ENCODE peak calls at places on chromosomes 2 and 18, in four cellular contexts. One of them, this sample, is unnamed.

GRCh38 chr2:28273751-28274150 is 118.9 kb upstream of the FOSL2 start:
- DNase-seq in tibial artery: no peak
- DNase-seq in mucosa of descending colon: no peak
- DNase-seq in A549: no peak
- DNase-seq in this sample: no peak

GRCh38 chr2:238077292-238077691 is 16.5 kb downstream of the SCLY start:
- DNase-seq in tibial artery: no peak
- DNase-seq in A549: no peak
- DNase-seq in mucosa of descending colon: no peak
- DNase-seq in this sample: no peak

GRCh38 chr2:206256711-206257110 is 17.8 kb upstream of the ZDBF2 start:
- DNase-seq in tibial artery: no peak
- DNase-seq in mucosa of descending colon: no peak
- DNase-seq in A549: no peak
- DNase-seq in this sample: no peak

GRCh38 chr18:51980101-51980500 is 359.9 kb upstream of the DCC start:
- DNase-seq in A549: no peak
- DNase-seq in mucosa of descending colon: no peak
- DNase-seq in tibial artery: no peak
- DNase-seq in this sample: no peak

GRCh38 chr2:241967745-241968144 is 98.2 kb downstream of the RTP5 start:
- DNase-seq in A549: no peak
- DNase-seq in mucosa of descending colon: no peak
- DNase-seq in tibial artery: peak; percentile 33
- DNase-seq in this sample: no peak

GRCh38 chr2:28544915-28545589 is 49.2 kb downstream of the PLB1 start:
- DNase-seq in mucosa of descending colon: peak; percentile 68
- DNase-seq in tibial artery: no peak
- DNase-seq in A549: no peak
- DNase-seq in this sample: peak; percentile 85

GRCh38 chr2:168614291-168615018 is 158.4 kb downstream of the CERS6 start:
- DNase-seq in tibial artery: no peak
- DNase-seq in mucosa of descending colon: no peak
- DNase-seq in A549: no peak
- DNase-seq in this sample: no peak

GRCh38 chr2:29250977-29251376 is 135.8 kb downstream of the CLIP4 start:
- DNase-seq in tibial artery: no peak
- DNase-seq in A549: no peak
- DNase-seq in mucosa of descending colon: no peak
- DNase-seq in this sample: no peak

GRCh38 chr18:44238449-44238848 is 442.2 kb upstream of the SETBP1 start:
- DNase-seq in A549: no peak
- DNase-seq in mucosa of descending colon: no peak
- DNase-seq in tibial artery: no peak
- DNase-seq in this sample: no peak

GRCh38 chr2:218960196-218961165 is 1.0 kb downstream of the CDK5R2 start:
- DNase-seq in tibial artery: no peak
- DNase-seq in A549: no peak
- DNase-seq in mucosa of descending colon: no peak
- DNase-seq in this sample: no peak
- H3K4me3 ChIP-seq in tibial artery: no peak overlapping the region
- H3K4me3 ChIP-seq in A549: peak overlapping the region; percentile 64
- H3K4me3 ChIP-seq in mucosa of descending colon: no peak overlapping the region
- H3K4me3 ChIP-seq in this sample: peak overlapping the region; percentile 52

DNA sequence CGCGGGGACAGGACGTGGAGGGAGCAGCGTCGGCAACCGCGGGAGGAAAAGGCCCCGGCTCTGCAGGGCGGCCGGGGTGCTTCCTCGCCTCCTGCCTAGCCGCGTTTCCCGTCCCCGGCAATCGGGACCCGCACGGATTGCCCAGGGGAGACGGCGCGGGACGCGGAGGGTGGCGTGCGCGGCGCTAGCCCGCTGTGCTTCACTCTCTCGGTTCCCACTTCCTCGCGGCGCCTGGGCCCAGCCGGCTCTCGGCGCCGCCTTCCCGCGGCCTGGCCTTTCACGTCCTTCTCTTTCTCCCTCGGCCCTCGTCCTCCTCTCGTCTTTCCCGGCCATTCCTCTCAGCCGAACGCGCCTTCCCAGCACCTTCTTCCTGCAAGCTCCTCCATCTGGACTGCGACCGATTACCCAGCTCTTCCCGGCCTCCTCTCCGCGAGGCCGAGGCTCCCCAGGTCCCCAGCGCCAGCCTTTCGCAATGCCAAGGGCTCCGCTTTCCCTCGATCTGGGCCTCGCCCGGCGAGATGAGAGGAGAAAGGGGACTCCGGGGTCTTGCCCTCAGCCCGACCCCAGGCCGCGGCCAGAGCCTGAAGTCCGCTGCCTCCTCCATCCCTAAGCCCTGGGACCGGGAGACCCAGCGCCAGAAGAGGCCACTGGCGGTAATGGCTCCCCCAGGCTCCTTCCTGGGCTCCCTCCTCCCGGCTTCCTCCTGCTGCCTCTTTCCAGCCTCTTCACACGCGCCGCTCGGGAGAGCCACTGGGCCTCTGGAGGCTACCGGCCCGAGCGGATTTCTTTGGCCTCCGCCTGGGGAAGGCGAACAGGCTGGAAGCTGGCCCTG is 34.2 kb upstream of the ATP6V1B1 start:
- DNase-seq in A549: no peak
- DNase-seq in tibial artery: no peak
- DNase-seq in mucosa of descending colon: no peak
- DNase-seq in this sample: no peak
- H3K4me1 ChIP-seq in A549: peaks cover 11% of the 10 kb centered on the region
- H3K4me1 ChIP-seq in tibial artery: no peaks in the 10 kb centered on the region
- H3K4me1 ChIP-seq in mucosa of descending colon: peaks cover 19% of the 10 kb centered on the region
- H3K4me1 ChIP-seq in this sample: peaks cover 11% of the 10 kb centered on the region

GRCh38 chr2:60394467-60394866 is 159.0 kb downstream of the BCL11A start:
- DNase-seq in tibial artery: no peak
- DNase-seq in A549: no peak
- DNase-seq in mucosa of descending colon: no peak
- DNase-seq in this sample: no peak

GRCh38 chr2:60405266-60405665 is 148.2 kb downstream of the BCL11A start:
- DNase-seq in mucosa of descending colon: no peak
- DNase-seq in tibial artery: no peak
- DNase-seq in A549: no peak
- DNase-seq in this sample: no peak

GRCh38 chr2:60406192-60406591 is 147.3 kb downstream of the BCL11A start:
- DNase-seq in tibial artery: no peak
- DNase-seq in A549: no peak
- DNase-seq in mucosa of descending colon: no peak
- DNase-seq in this sample: no peak

DNA sequence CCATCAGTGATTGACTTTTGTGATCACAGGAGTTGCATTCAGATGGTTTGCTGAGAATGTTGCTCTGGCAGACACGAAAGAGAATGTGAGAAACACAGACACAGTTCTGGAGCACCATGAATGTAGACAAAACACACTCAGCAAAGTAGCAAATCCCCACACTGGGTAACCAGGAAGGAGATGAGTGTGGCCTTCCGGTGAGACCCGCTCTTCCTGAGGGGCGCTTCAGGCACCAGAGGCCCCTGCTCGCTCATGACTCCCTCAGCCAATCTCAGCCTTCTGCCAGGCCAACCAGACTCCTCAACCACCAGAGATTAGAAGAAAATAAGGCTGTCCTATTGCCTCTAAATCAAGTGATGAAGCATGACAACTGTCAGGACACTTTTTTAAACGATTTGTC is 153.0 kb downstream of the BCL11A start:
- DNase-seq in A549: no peak
- DNase-seq in tibial artery: no peak
- DNase-seq in mucosa of descending colon: no peak
- DNase-seq in this sample: no peak
- H3K4me3 ChIP-seq in A549: no peak overlapping the region
- H3K4me3 ChIP-seq in tibial artery: no peak overlapping the region
- H3K4me3 ChIP-seq in mucosa of descending colon: no peak overlapping the region
- H3K4me3 ChIP-seq in this sample: no peak overlapping the region

DNA sequence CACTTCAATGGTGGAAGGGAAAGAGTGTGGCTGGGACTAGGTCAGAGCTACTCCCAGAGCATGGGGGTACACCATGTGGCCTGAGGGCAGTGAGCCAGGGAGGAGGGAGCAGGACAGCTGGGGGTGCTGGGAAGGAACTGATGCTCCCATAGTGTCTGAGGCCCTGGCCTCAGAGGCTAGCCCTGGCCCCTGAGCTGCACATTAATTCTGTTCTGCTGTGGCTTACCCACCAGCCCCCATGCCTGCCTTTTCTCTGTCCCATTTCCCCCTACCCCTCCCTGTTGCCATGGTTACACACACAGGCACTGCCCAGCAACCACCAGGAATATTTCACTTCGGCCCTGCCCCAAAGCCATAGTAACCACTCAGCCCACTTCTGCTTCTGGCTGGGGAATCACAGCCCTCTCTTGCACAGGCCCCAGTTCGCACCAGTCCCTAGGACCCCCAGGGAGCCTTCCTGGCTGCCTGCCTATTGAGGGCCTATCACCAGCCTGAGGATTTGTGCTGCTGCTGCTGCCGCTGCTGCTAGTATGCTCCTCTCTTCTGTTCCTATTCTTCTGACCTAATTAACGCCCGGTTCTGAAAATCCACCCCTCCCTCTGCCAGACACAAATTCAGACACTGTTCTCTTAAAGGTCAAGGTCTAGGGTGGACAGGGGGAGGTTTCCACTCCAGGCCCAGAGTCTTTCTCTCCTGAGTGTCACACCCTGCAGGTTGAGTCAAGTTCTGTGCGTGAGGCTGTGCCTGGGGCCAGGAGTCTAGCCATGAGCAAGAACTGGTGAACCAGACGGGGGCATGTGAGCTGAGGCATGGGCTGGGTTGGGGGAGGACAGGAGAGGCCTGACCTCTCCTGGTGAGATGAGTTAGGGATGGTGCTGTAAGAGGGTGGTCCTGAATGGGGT is 87.1 kb upstream of the MCFD2 start:
- DNase-seq in mucosa of descending colon: no peak
- DNase-seq in A549: no peak
- DNase-seq in tibial artery: no peak
- DNase-seq in this sample: no peak
- H3K4me1 ChIP-seq in mucosa of descending colon: peaks cover 2% of the 10 kb centered on the region
- H3K4me1 ChIP-seq in A549: peaks cover 26% of the 10 kb centered on the region
- H3K4me1 ChIP-seq in tibial artery: no peaks in the 10 kb centered on the region
- H3K4me1 ChIP-seq in this sample: peaks cover 1% of the 10 kb centered on the region

DNA sequence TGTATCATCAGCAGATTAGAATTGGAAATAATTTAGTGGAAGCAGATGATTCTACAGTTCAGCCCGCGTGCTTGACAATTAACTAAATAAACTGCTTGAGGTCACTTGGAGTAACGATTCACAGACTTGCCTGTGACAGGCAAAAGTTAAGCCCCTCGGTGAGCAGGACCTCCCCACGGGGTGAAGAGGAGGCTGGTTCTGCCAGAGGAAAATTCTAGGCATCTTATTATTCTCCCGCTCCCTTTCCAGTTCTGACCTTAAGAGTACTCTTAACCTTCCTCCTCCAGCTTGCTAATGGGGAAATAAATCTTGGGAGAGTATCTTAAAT is 169.7 kb upstream of the SMAD2 start:
- DNase-seq in tibial artery: no peak
- DNase-seq in mucosa of descending colon: no peak
- DNase-seq in A549: no peak
- DNase-seq in this sample: no peak
- H3K4me3 ChIP-seq in tibial artery: no peak overlapping the region
- H3K4me3 ChIP-seq in mucosa of descending colon: no peak overlapping the region
- H3K4me3 ChIP-seq in A549: no peak overlapping the region
- H3K4me3 ChIP-seq in this sample: no peak overlapping the region

GRCh38 chr2:219400562-219400961 is 12.8 kb upstream of the DNPEP start:
- DNase-seq in tibial artery: no peak
- DNase-seq in mucosa of descending colon: no peak
- DNase-seq in A549: no peak
- DNase-seq in this sample: no peak

GRCh38 chr2:219396863-219397457 is 9.2 kb upstream of the DNPEP start:
- DNase-seq in A549: no peak
- DNase-seq in tibial artery: peak; percentile 23
- DNase-seq in mucosa of descending colon: no peak
- DNase-seq in this sample: no peak

GRCh38 chr2:219398721-219399333 is 11.1 kb upstream of the DNPEP start:
- DNase-seq in tibial artery: no peak
- DNase-seq in mucosa of descending colon: peak; percentile 53
- DNase-seq in A549: no peak
- DNase-seq in this sample: peak; percentile 58

GRCh38 chr2:219401621-219402020 is 13.9 kb upstream of the DNPEP start:
- DNase-seq in mucosa of descending colon: no peak
- DNase-seq in A549: no peak
- DNase-seq in tibial artery: no peak
- DNase-seq in this sample: no peak

DNA sequence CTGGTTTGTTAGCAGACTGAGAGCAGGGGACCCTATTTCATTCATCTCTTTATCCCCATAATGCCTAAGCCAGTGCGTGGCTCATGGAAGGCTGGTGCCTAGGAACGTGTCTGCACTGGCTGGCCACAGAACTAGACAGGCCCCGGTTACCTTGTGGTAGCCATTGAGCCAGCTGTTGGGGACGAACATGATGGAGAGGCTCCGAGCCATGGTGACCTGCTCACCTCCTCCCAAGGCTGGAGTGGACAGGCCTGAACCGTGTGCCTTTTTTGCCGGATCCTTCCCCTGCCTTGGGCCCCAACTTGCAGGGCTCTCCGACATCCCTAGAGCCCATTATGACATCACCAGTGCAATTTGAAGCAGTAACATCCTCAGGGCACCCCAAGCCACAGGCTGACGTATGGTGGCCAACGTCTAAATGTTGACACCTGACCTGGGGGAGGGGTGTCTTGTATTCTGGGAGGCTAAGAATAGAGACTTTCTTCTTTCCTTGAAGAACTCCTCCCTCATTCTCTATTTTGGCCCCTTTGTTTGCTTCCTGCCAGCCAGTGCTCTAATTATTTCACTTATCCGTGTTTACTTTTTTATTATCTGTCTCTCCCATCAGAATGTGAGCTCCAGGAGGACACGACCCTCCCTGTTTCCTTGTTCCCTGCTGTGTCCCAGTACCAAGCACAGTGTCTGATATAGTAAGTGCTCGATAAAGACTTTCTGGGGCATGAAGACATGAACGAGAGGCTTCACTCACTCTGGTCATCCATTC is 12.2 kb upstream of the DNPEP start:
- DNase-seq in A549: no peak
- DNase-seq in mucosa of descending colon: no peak
- DNase-seq in tibial artery: no peak
- DNase-seq in this sample: no peak
- H3K4me1 ChIP-seq in A549: peaks cover 31% of the 10 kb centered on the region
- H3K4me1 ChIP-seq in mucosa of descending colon: peaks cover 14% of the 10 kb centered on the region
- H3K4me1 ChIP-seq in tibial artery: peaks cover 5% of the 10 kb centered on the region
- H3K4me1 ChIP-seq in this sample: peaks cover 28% of the 10 kb centered on the region